ENCODE peak calls at places on chromosome 1, in five cellular contexts. G is neural crest cell, W is psoas muscle, M is fibroblast of lung, K is RWPE1. A is an unnamed sample.

GRCh38 chr1:64877151-64877550 is 89.2 kb downstream of the JAK1 start:
- DNase-seq in G (no peak), W (no peak), M (no peak), K (no peak), A (no peak)

GRCh38 chr1:94362466-94363058 is 55.6 kb upstream of the ABCD3 start:
- DNase-seq in G (no peak), W (no peak), M (peak), K (no peak), A (no peak)

GRCh38 chr1:245345191-245345884 is 190.6 kb downstream of the KIF26B start:
- DNase-seq in G (no peak), W (no peak), M (no peak), K (no peak), A (no peak)

GRCh38 chr1:241485554-241485992 is 34.0 kb downstream of the FH start:
- DNase-seq in G (no peak), W (no peak), M (peak), K (peak), A (no peak)

GRCh38 chr1:236016782-236017400 is 48.0 kb downstream of the NID1 start:
- DNase-seq in G (no peak), W (no peak), M (no peak), K (peak), A (no peak)

GRCh38 chr1:201999625-202000238 is 10.7 kb upstream of the ELF3 start:
- DNase-seq in G (peak), W (no peak), M (peak), K (peak), A (peak)

GRCh38 chr1:230507671-230508407 is 81.7 kb upstream of the PGBD5 start:
- DNase-seq in G (no peak), W (peak), M (peak), K (peak), A (no peak)

GRCh38 chr1:200903793-200904192 is 9.1 kb downstream of the INAVA start:
- DNase-seq in G (no peak), W (no peak), M (no peak), K (no peak), A (no peak)

GRCh38 chr1:101312192-101312591 is 75.4 kb downstream of the S1PR1 start:
- DNase-seq in G (no peak), W (no peak), M (no peak), K (no peak), A (no peak)

GRCh38 chr1:28374297-28374696 is 4.8 kb downstream of the PHACTR4 start:
- DNase-seq in G (no peak), W (no peak), M (peak), K (peak), A (no peak)

GRCh38 chr1:56396524-56397067 is 182.8 kb downstream of the PLPP3 start:
- DNase-seq in G (no peak), W (no peak), M (no peak), K (no peak), A (no peak)

GRCh38 chr1:73998348-73998959 is 199.5 kb downstream of the LRRIQ3 start:
- DNase-seq in G (no peak), W (no peak), M (peak), K (peak), A (no peak)

GRCh38 chr1:12204754-12205658 is 24.8 kb upstream of the VPS13D start:
- DNase-seq in G (no peak), W (no peak), M (no peak), K (no peak), A (no peak)

GRCh38 chr1:12204140-12204539 is 25.7 kb upstream of the VPS13D start:
- DNase-seq in G (no peak), W (no peak), M (no peak), K (no peak), A (no peak)

GRCh38 chr1:12202577-12202976 is 27.3 kb upstream of the VPS13D start:
- DNase-seq in G (no peak), W (no peak), M (no peak), K (no peak), A (no peak)

GRCh38 chr1:12202190-12202497 is 27.7 kb upstream of the VPS13D start:
- DNase-seq in G (no peak), W (no peak), M (no peak), K (no peak), A (no peak)

GRCh38 chr1:12203216-12204007 is 26.4 kb upstream of the VPS13D start:
- DNase-seq in G (no peak), W (no peak), M (no peak), K (no peak), A (no peak)
- TF ChIP-seq CTCF in G (no peak), W (no peak), M (no peak), K (no peak), A (no peak)

DNA sequence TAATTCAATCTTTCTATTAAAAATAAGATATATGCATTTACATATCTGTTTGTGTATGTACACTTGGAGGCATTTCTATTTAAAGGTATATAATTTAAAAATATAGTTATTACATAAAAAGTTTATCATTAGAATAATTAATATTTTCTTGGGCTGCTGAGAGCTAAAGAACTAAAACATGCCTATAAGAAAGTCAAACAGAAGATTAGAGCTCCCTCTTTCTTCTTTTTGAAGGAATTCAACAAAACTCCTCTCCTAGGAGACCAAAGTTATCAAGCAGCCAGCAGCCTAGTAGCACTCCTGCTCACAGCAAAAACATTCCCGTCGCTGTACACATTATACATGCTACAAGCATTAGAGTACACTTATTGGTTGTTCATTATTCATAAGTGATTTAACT is 216.5 kb downstream of the VAV3 start:
- DNase-seq in G (no peak), W (no peak), M (peak), K (peak), A (no peak)
- TF ChIP-seq CTCF in G (peak), W (no peak), M (peak), K (peak), A (peak)

DNA sequence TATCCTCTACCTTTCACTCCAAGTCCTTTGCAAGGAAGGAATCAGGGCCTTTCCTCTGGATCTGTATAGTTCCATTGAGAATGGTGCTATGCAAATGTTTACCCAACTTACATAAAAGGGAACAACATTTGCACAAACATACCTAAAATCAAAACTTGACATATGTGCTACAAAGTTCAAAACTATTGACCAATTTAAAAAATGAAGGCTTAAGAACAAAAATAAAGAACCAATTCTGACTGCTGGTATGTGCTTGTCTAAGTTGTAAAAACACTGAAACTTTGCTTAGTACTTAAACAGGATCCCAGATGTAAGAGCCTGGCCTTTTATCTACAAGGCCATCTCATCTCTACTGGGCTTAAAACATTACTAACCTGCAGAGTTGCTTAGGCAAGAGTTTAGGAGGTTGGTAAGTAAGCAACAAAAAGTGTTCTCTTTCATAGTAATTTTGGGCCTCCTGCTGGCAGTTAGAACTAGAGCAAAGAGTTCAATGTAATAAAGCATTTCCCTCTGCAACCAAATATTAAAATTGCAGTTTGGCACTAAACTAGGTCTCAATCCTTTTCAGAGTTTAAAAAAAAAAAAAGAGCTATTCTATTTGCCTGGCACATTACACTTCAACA is 2.0 kb downstream of the SCMH1 start:
- DNase-seq in G (no peak), W (no peak), M (peak), K (peak), A (no peak)
- TF ChIP-seq CTCF in G (peak), W (no peak), M (peak), K (peak), A (peak)

DNA sequence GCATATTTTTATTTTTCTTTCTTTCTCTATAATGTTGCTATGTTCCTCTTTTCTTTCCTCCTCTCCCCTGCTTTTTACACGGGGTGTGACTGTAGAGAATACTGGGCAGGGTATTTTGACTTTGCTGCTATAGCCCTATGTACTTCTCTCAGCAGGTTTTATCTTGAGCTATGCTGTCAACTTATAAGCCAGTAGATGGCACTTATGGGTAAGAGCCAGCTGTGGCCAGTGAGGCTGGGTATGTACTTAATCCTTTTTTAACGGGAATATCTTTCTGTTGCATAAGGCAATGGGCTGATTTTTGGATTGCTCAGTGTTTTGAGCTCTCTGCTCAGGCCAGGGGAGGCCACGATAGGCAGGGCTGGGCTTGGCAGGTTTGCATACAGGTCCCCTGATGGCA is 99.0 kb downstream of the KCNK2 start:
- DNase-seq in G (no peak), W (no peak), M (peak), K (no peak), A (no peak)
- TF ChIP-seq CTCF in G (no peak), W (no peak), M (peak), K (no peak), A (no peak)

GRCh38 chr1:207868252-207868768 is 42.6 kb downstream of the CD34 start:
- DNase-seq in G (no peak), W (no peak), M (peak), K (peak), A (no peak)

GRCh38 chr1:207867136-207868081 is 43.5 kb downstream of the CD34 start:
- DNase-seq in G (no peak), W (peak), M (peak), K (no peak), A (no peak)

GRCh38 chr1:207869859-207870258 is 41.1 kb downstream of the CD34 start:
- DNase-seq in G (no peak), W (no peak), M (no peak), K (no peak), A (no peak)

GRCh38 chr1:207870279-207871031 is 40.5 kb downstream of the CD34 start:
- DNase-seq in G (no peak), W (no peak), M (no peak), K (no peak), A (no peak)

GRCh38 chr1:207868769-207869721 is 41.9 kb downstream of the CD34 start:
- DNase-seq in G (peak), W (peak), M (peak), K (peak), A (peak)
- TF ChIP-seq CTCF in G (peak), W (peak), M (peak), K (peak), A (peak)

GRCh38 chr1:17629460-17629859 is 90.0 kb downstream of the ARHGEF10L start:
- DNase-seq in G (no peak), W (no peak), M (no peak), K (no peak), A (no peak)
- TF ChIP-seq CTCF in G (peak), W (peak), M (no peak), K (no peak), A (peak)

GRCh38 chr1:162326559-162326958 is 50.1 kb downstream of the SPATA46 start:
- DNase-seq in G (no peak), W (no peak), M (no peak), K (no peak), A (no peak)
- TF ChIP-seq CTCF in G (no peak), W (no peak), M (no peak), K (no peak), A (no peak)

DNA sequence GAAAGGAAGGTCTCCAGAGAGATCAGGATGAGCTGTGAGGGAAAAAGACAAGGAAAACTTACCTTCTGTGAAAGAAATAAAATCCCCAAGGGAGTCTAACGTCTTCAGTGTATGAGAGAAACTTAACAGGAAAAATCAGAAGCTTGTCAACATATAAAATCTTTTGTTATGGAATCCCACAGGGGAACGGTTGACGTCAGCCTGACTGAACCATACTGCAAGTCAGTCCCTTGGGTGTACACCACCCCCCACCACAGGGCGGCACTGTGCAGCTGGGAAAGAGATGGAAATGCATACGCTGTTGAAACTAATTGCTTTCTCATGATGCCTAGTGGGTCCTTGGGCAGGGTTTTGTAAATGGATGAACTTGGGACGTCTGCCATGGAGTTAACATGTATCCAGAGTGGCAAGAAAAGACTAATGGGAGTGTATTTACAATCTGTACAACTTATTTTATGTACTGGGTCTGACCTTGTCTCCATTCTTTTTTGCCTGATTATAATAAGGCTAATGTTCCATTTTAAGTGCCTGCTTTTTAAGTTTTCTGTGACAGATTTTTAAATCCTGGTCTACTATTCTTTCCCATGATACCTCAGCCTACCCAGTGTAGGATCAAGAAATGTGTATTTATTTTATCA is 22.7 kb downstream of the UTP25 start:
- DNase-seq in G (peak), W (peak), M (peak), K (peak), A (peak)
- TF ChIP-seq CTCF in G (peak), W (peak), M (peak), K (peak), A (peak)